ENCODE peak calls at places on chromosome 16, in five cellular contexts. D is foreskin melanocyte, U is COLO829, A is nephron progenitor cell, H is thoracic aorta. L is an unnamed sample.

GRCh38 chr16:51982715-51983680 is 563.9 kb downstream of the TOX3 start:
- DNase-seq in A (peak; percentile 61), U (peak; percentile 24), D (peak; percentile 28), H (no peak), L (peak; percentile 75)

GRCh38 chr16:72927199-72928088 is 120.5 kb downstream of the ZFHX3 start:
- DNase-seq in D (peak; percentile 93), U (peak; percentile 50), H (no peak), A (no peak), L (peak; percentile 84)

GRCh38 chr16:70304892-70305448 is 6.0 kb downstream of the DDX19B start:
- DNase-seq in A (no peak), D (no peak), H (no peak), U (no peak), L (no peak)

GRCh38 chr16:29925173-29925804 is 737 bp downstream of the KCTD13 start:
- DNase-seq in A (no peak), U (no peak), H (no peak), D (no peak), L (no peak)

GRCh38 chr16:1826691-1827573 is at the start of the genes FAHD1 and HAGH:
- DNase-seq in A (peak; percentile 93), H (peak; percentile 70), U (peak; percentile 95), D (peak; percentile 93), L (peak; percentile 91)

GRCh38 chr16:60815865-60816264 is 1220.4 kb downstream of the CDH8 start:
- DNase-seq in A (no peak), H (no peak), D (no peak), U (no peak), L (no peak)

GRCh38 chr16:75621170-75621477 is 2.0 kb downstream of the ADAT1 start:
- DNase-seq in A (no peak), H (no peak), D (peak; percentile 20), U (no peak), L (peak; percentile 47)

GRCh38 chr16:87133112-87133850 is 183.9 kb downstream of the C16orf95 start:
- DNase-seq in U (no peak), A (no peak), D (no peak), H (no peak), L (no peak)

GRCh38 chr16:2033057-2033911 is 6.6 kb downstream of the NHERF2 start:
- DNase-seq in A (peak; percentile 62), U (no peak), D (peak; percentile 57), H (peak; percentile 36), L (peak; percentile 4)

GRCh38 chr16:55257971-55258613 is 65.9 kb upstream of the IRX6 start:
- DNase-seq in A (peak; percentile 82), D (peak; percentile 39), H (no peak), U (peak; percentile 19), L (peak; percentile 61)

GRCh38 chr16:66508261-66508913 is 41.5 kb downstream of the TK2 start:
- DNase-seq in D (no peak), A (no peak), H (no peak), U (no peak), L (no peak)

GRCh38 chr16:73028263-73028662 is 19.7 kb downstream of the ZFHX3 start:
- DNase-seq in H (no peak), D (no peak), U (no peak), A (no peak), L (no peak)